ENCODE peak calls at places on chromosomes 6 and 20, in nine cellular contexts. D is HCT116; Y is Ammon's horn; R is activated CD4-positive, alpha-beta memory T cell treated with anti-CD3 and anti-CD28 coated beads, Interleukin-2, amount 10 ng/mL, durations not matched to agents 7 days and 5 days; E is B cell; A is NCI-H460; Q is GM03348; J is NCI-H2081; G is left cardiac atrium. L is an unnamed sample.

GRCh38 chr20:8203366-8203765 is 71.3 kb downstream of the PLCB1 start:
- DNase-seq in D (no peak), Y (no peak), R (no peak), E (no peak), A (no peak), Q (no peak), J (no peak), G (no peak), L (no peak)

GRCh38 chr6:119716668-119717270 is 367.2 kb upstream of the MAN1A1 start:
- DNase-seq in D (no peak), Y (no peak), R (no peak), E (no peak), A (no peak), Q (no peak), J (no peak), G (no peak), L (no peak)

GRCh38 chr6:44737829-44738528 is 350.5 kb downstream of the CDC5L start:
- DNase-seq in D (no peak), Y (no peak), R (no peak), E (no peak), A (no peak), Q (no peak), J (no peak), G (no peak), L (no peak)

GRCh38 chr6:170291271-170292110 is 613 bp upstream of the DLL1 start:
- DNase-seq in D (no peak), Y (peak), R (peak), E (no peak), A (no peak), Q (peak), J (peak), G (peak), L (peak)

GRCh38 chr20:60297649-60298048 is 339.4 kb downstream of the CDH26 start:
- DNase-seq in D (no peak), Y (no peak), R (no peak), E (no peak), A (no peak), Q (no peak), J (no peak), G (no peak), L (no peak)

GRCh38 chr6:136103101-136103688 is 146.9 kb downstream of the MTFR2 start:
- DNase-seq in D (no peak), Y (no peak), R (no peak), E (no peak), A (no peak), Q (no peak), J (peak), G (no peak), L (no peak)

GRCh38 chr20:39117486-39117885 is 155.3 kb downstream of the DHX35 start:
- DNase-seq in D (peak), Y (no peak), R (no peak), E (no peak), A (peak), Q (no peak), J (no peak), G (no peak), L (no peak)

GRCh38 chr6:133376743-133377142 is 135.6 kb downstream of the EYA4 start:
- DNase-seq in D (no peak), Y (no peak), R (no peak), E (no peak), A (no peak), Q (no peak), J (no peak), G (no peak), L (no peak)

GRCh38 chr6:130893277-130893676 is 66.1 kb downstream of the SMLR1 start:
- DNase-seq in D (no peak), Y (peak), R (no peak), E (no peak), A (no peak), Q (no peak), J (no peak), G (no peak), L (no peak)